ENCODE peak calls at places on chromosomes 2 and 18, in ten cellular contexts. M, P, V, G, R, O, N, Y, F and W are unnamed samples.
A peak's percentile ranks its signal among the peaks of the same experiment; 100 is the strongest.

GRCh38 chr18:44895176-44895798 is 214.6 kb downstream of the SETBP1 start:
- DNase-seq in G (peak; percentile 42), P (peak; percentile 32), N (peak; percentile 57), O (peak; percentile 62), R (peak; percentile 69), F (no peak), Y (no peak), M (peak; percentile 11), V (peak; percentile 30), W (no peak)

GRCh38 chr2:49154140-49154539 is at the start of gene FSHR:
- DNase-seq in M (no peak), N (no peak), V (no peak), P (no peak), Y (no peak), F (no peak), R (peak; percentile 89), G (no peak), O (no peak), W (no peak)

GRCh38 chr2:31764169-31764568 is 183.4 kb upstream of the SRD5A2 start:
- DNase-seq in G (no peak), V (no peak), R (no peak), P (no peak), N (no peak), M (no peak), Y (no peak), F (no peak), O (no peak), W (no peak)

GRCh38 chr2:194004590-194005206 is 1652.3 kb upstream of the SLC39A10 start:
- DNase-seq in V (no peak), N (no peak), O (no peak), Y (no peak), F (no peak), R (no peak), G (no peak), P (no peak), M (no peak), W (no peak)

GRCh38 chr18:54531402-54532065 is 59.5 kb upstream of the DYNAP start:
- DNase-seq in O (no peak), R (peak; percentile 23), Y (no peak), M (no peak), V (no peak), G (no peak), F (no peak), P (no peak), N (no peak), W (no peak)

GRCh38 chr2:52639692-52640091 is 1127.9 kb upstream of the CHAC2 start:
- DNase-seq in V (no peak), O (no peak), N (no peak), G (no peak), F (no peak), P (no peak), Y (no peak), M (no peak), R (no peak), W (no peak)

GRCh38 chr2:18001671-18002070 is 123.2 kb downstream of the KCNS3 start:
- DNase-seq in F (no peak), O (no peak), G (no peak), V (no peak), P (no peak), Y (peak; percentile 3), N (no peak), R (no peak), M (no peak), W (no peak)

GRCh38 chr2:55112229-55113016 is 62.2 kb upstream of the RTN4 start:
- DNase-seq in Y (peak; percentile 25), G (peak; percentile 84), V (peak; percentile 85), P (no peak), F (peak; percentile 92), O (peak; percentile 44), M (peak; percentile 36), N (peak; percentile 33), R (no peak), W (no peak)

GRCh38 chr18:62690416-62690815 is 24.9 kb upstream of the PHLPP1 start:
- DNase-seq in O (no peak), M (no peak), V (no peak), Y (no peak), R (no peak), P (no peak), F (no peak), G (no peak), N (no peak), W (no peak)

GRCh38 chr2:145548479-145548878 is 1028.6 kb upstream of the ZEB2 start:
- DNase-seq in F (no peak), G (no peak), P (no peak), M (no peak), Y (no peak), O (no peak), N (no peak), V (no peak), R (no peak), W (no peak)

GRCh38 chr2:186603208-186603765 is 13.4 kb downstream of the ITGAV start:
- DNase-seq in P (no peak), F (no peak), M (no peak), R (no peak), Y (no peak), G (no peak), N (no peak), O (no peak), V (no peak), W (no peak)

GRCh38 chr18:12774982-12775381 is 72.1 kb downstream of the PSMG2 start:
- DNase-seq in R (peak; percentile 51), N (no peak), Y (no peak), M (no peak), V (no peak), F (no peak), G (no peak), O (no peak), P (no peak), W (no peak)

GRCh38 chr2:186561467-186562208 is 28.2 kb upstream of the ITGAV start:
- DNase-seq in N (no peak), M (no peak), F (no peak), R (peak; percentile 60), G (no peak), V (no peak), P (no peak), Y (no peak), O (no peak), W (no peak)

DNA sequence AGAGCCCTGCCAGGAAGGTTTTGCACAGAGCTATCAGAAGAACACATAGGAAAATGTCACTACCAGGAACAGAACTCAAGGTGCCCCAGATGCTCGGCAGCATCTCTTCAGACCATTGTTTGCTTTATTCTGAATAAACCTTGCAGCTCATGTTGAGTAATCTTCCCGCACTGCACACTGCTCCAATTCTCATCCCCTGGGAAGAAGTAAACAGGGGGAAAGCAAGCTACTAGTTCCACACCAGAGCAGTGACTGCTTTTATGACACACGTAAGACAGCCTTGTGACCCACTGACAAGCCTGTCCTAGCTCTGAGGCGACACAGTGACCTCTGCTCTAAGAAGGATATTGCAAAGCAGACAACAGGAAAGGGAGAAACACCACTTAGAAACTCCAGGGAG is 44.2 kb downstream of the NRP2 start:
- DNase-seq in M (no peak), G (no peak), R (no peak), Y (no peak), O (no peak), V (no peak), N (no peak), F (no peak), P (no peak), W (no peak)
- H3K4me1 ChIP-seq in M (no peaks in the 10 kb centered on the region), G (no peaks in the 10 kb centered on the region), R (no peaks in the 10 kb centered on the region), Y (peaks cover 71% of the 10 kb centered on the region), O (no peaks in the 10 kb centered on the region), V (peaks cover 3% of the 10 kb centered on the region), N (peaks cover 82% of the 10 kb centered on the region), F (no peaks in the 10 kb centered on the region), P (peaks cover 10% of the 10 kb centered on the region), W (peaks cover 6% of the 10 kb centered on the region)

DNA sequence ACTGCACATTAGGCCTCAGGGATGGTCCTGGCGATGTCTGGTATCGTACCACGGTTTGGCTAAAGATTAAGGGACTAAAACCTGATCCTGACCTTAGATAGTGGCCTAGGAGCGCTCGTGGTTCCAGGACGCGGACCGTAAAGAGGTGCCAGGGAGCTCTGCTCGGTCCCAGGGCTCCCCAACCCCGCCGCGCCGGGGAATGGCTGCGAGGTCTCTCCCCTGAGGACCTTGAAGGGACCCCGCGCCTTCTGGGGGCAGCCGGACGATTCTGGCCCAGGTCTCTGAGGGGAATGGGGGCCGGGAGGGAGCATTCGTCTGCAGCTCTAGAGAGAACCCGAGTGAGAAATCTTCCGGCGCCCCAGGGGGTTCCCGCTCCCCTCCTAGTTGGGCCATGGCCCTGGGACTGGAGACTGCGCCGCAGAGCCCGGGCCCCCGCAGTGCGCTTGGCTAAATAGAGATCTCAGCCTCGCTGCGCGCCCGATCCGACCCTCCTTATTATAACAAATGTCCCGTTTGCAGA is 1.8 kb downstream of the PAX8 start:
- DNase-seq in F (no peak), N (no peak), P (no peak), M (no peak), R (peak; percentile 24), V (no peak), O (no peak), G (no peak), Y (peak; percentile 66), W (no peak)
- H3K4me3 ChIP-seq in F (no peak overlapping the region), N (peak overlapping the region; percentile 11), P (no peak overlapping the region), M (no peak overlapping the region), R (no peak overlapping the region), V (no peak overlapping the region), O (no peak overlapping the region), G (peak overlapping the region; percentile 18), Y (peak overlapping the region; percentile 50), W (peak overlapping the region; percentile 54)

GRCh38 chr2:199455533-199456382 is 2.0 kb downstream of the SATB2 start:
- DNase-seq in Y (peak; percentile 77), V (no peak), R (peak; percentile 87), G (no peak), P (no peak), F (no peak), M (peak; percentile 40), O (peak; percentile 78), N (peak; percentile 49), W (no peak)

GRCh38 chr2:199457147-199458016 is at the start of gene SATB2:
- DNase-seq in M (peak; percentile 25), F (no peak), O (peak; percentile 36), Y (peak; percentile 69), P (no peak), R (peak; percentile 81), G (no peak), N (no peak), V (no peak), W (no peak)

GRCh38 chr2:199455186-199455532 is 2.6 kb downstream of the SATB2 start:
- DNase-seq in R (no peak), Y (no peak), N (no peak), O (no peak), M (no peak), G (no peak), P (no peak), F (no peak), V (no peak), W (no peak)

GRCh38 chr2:199458017-199458805 is 472 bp upstream of the SATB2 start:
- DNase-seq in P (no peak), V (no peak), Y (peak; percentile 78), F (no peak), M (peak; percentile 63), O (peak; percentile 34), R (peak; percentile 75), N (no peak), G (no peak), W (no peak)

GRCh38 chr2:199456383-199457146 is 1.2 kb downstream of the SATB2 start:
- DNase-seq in M (peak; percentile 18), Y (peak; percentile 28), F (no peak), G (no peak), V (no peak), O (no peak), P (no peak), N (no peak), R (no peak), W (no peak)
- H3K27me3 ChIP-seq in M (no peaks in the 10 kb centered on the region), Y (peaks cover 74% of the 10 kb centered on the region), F (no peaks in the 10 kb centered on the region), G (peaks cover 77% of the 10 kb centered on the region), V (peaks cover 15% of the 10 kb centered on the region), O (peaks cover 6% of the 10 kb centered on the region), P (no peaks in the 10 kb centered on the region), N (peaks cover 53% of the 10 kb centered on the region), R (peaks cover 9% of the 10 kb centered on the region), W (peaks cover 22% of the 10 kb centered on the region)

GRCh38 chr2:101989740-101990460 is 1.9 kb upstream of the IL1R2 start:
- DNase-seq in F (no peak), R (no peak), P (peak; percentile 62), N (no peak), M (no peak), Y (no peak), G (no peak), V (no peak), O (no peak), W (no peak)
- H3K4me1 ChIP-seq in F (no peaks in the 10 kb centered on the region), R (no peaks in the 10 kb centered on the region), P (peaks cover 6% of the 10 kb centered on the region), N (peaks cover 43% of the 10 kb centered on the region), M (no peaks in the 10 kb centered on the region), Y (no peaks in the 10 kb centered on the region), G (no peaks in the 10 kb centered on the region), V (no peaks in the 10 kb centered on the region), O (no peaks in the 10 kb centered on the region), W (no peaks in the 10 kb centered on the region)